ENCODE peak calls at places on chromosome 7, in seven cellular contexts. Z is CD4-positive, alpha-beta memory T cell; N is left cardiac atrium; V is GM18507; X is stimulated activated CD4-positive, alpha-beta T cell treated with anti-CD3 and anti-CD28 coated beads, Interleukin-15, amount 100 ng/mL, for 48 hours; G is EH; S is trophoblast cell. W is an unnamed sample.

GRCh38 chr7:75795831-75796285 is 17.7 kb downstream of the CCL24 start:
- DNase-seq in N (peak; percentile 64), Z (no peak), G (no peak), S (peak; percentile 44), V (no peak), X (no peak), W (peak; percentile 72)

GRCh38 chr7:133076142-133076541 is 5.7 kb downstream of the CHCHD3 start:
- DNase-seq in G (no peak), S (no peak), X (no peak), N (no peak), Z (no peak), V (no peak), W (no peak)

GRCh38 chr7:116241296-116241695 is 31.0 kb downstream of the TES start:
- DNase-seq in S (no peak), N (no peak), Z (no peak), V (no peak), X (no peak), G (peak; percentile 39), W (no peak)

GRCh38 chr7:144761493-144761892 is 74.4 kb downstream of the TPK1 start:
- DNase-seq in Z (no peak), N (peak; percentile 50), V (no peak), X (no peak), G (no peak), S (no peak), W (no peak)

GRCh38 chr7:80450621-80451308 is 61.1 kb downstream of the GNAT3 start:
- DNase-seq in X (no peak), Z (no peak), V (no peak), G (peak; percentile 60), S (no peak), N (no peak), W (no peak)

GRCh38 chr7:50146692-50147091 is 53.6 kb upstream of the ZPBP start:
- DNase-seq in Z (no peak), N (no peak), G (no peak), S (no peak), V (no peak), X (no peak), W (no peak)

GRCh38 chr7:69439636-69440325 is 158.5 kb upstream of the AUTS2 start:
- DNase-seq in X (no peak), V (no peak), S (no peak), N (no peak), Z (no peak), G (no peak), W (no peak)

GRCh38 chr7:116443646-116444045 is 55.9 kb upstream of the CAV2 start:
- DNase-seq in V (no peak), S (no peak), G (no peak), Z (no peak), X (no peak), N (no peak), W (no peak)

GRCh38 chr7:98872328-98872924 is 2.6 kb upstream of the TMEM130 start:
- DNase-seq in S (no peak), Z (peak; percentile 37), V (no peak), N (no peak), X (no peak), G (peak; percentile 41), W (peak; percentile 31)

GRCh38 chr7:152383341-152384234 is 52.2 kb downstream of the KMT2C start:
- DNase-seq in X (no peak), Z (no peak), N (no peak), S (no peak), G (peak; percentile 85), V (no peak), W (no peak)

GRCh38 chr7:77290425-77290824 is 90.8 kb upstream of the FGL2 start:
- DNase-seq in Z (no peak), G (peak; percentile 13), S (no peak), X (no peak), V (no peak), N (no peak), W (no peak)

GRCh38 chr7:2138146-2138765 is 94.5 kb downstream of the MAD1L1 start:
- DNase-seq in Z (peak; percentile 47), S (no peak), N (no peak), X (peak; percentile 38), V (peak; percentile 18), G (no peak), W (peak; percentile 62)

GRCh38 chr7:116339564-116339963 is 129.2 kb downstream of the TES start:
- DNase-seq in S (no peak), V (no peak), N (no peak), Z (no peak), X (no peak), G (no peak), W (no peak)

GRCh38 chr7:73992104-73992562 is 35.8 kb upstream of the ELN start:
- DNase-seq in N (peak; percentile 64), V (no peak), S (peak; percentile 45), X (no peak), Z (no peak), G (peak; percentile 93), W (peak; percentile 61)

GRCh38 chr7:30652951-30653641 is 29.2 kb downstream of the CRHR2 start:
- DNase-seq in N (no peak), Z (no peak), G (no peak), S (no peak), X (no peak), V (no peak), W (no peak)

GRCh38 chr7:98867271-98867701 is 2.5 kb downstream of the TMEM130 start:
- DNase-seq in X (no peak), N (no peak), G (peak; percentile 27), V (no peak), S (peak; percentile 27), Z (no peak), W (peak; percentile 28)

GRCh38 chr7:105044449-105045081 is 30.6 kb downstream of the KMT2E start:
- DNase-seq in V (no peak), S (no peak), X (no peak), Z (no peak), N (no peak), G (no peak), W (no peak)

GRCh38 chr7:8590791-8591190 is 157.4 kb downstream of the NXPH1 start:
- DNase-seq in X (no peak), N (no peak), Z (no peak), V (no peak), G (no peak), S (no peak), W (no peak)

GRCh38 chr7:1500064-1500807 is 4.0 kb downstream of the INTS1 start:
- DNase-seq in S (no peak), Z (no peak), G (no peak), V (no peak), X (no peak), N (no peak), W (no peak)

GRCh38 chr7:12623885-12624498 is 53.5 kb downstream of the SCIN start:
- DNase-seq in G (peak; percentile 24), X (no peak), V (no peak), N (no peak), Z (no peak), S (peak; percentile 13), W (no peak)

GRCh38 chr7:42174391-42174848 is 62.6 kb downstream of the GLI3 start:
- DNase-seq in V (no peak), X (no peak), G (peak; percentile 10), S (no peak), N (no peak), Z (no peak), W (no peak)

GRCh38 chr7:130560972-130561371 is 69.1 kb downstream of the MEST start:
- DNase-seq in N (no peak), G (peak; percentile 52), Z (peak; percentile 2), X (no peak), S (no peak), V (peak; percentile 23), W (no peak)

GRCh38 chr7:45238806-45239205 is 81.2 kb downstream of the RAMP3 start:
- DNase-seq in N (no peak), V (no peak), X (no peak), Z (no peak), G (no peak), S (no peak), W (no peak)

GRCh38 chr7:150849204-150849775 is 3.0 kb upstream of the AOC1 start:
- DNase-seq in G (no peak), V (no peak), X (no peak), N (no peak), Z (no peak), S (no peak), W (no peak)

W was measured in lower lobe of right lung.